ENCODE peak calls at places on chromosomes 3 and 15, in four cellular contexts. One of them, this sample, is unnamed.

GRCh38 chr15:64524778-64525177 is 64.4 kb downstream of the ZNF609 start:
- DNase-seq in HepG2: peak; percentile 30
- DNase-seq in GM12878: no peak
- DNase-seq in K562: no peak
- DNase-seq in this sample: no peak

GRCh38 chr15:62306851-62307504 is 141.9 kb upstream of the C2CD4B start:
- DNase-seq in HepG2: peak; percentile 73
- DNase-seq in GM12878: no peak
- DNase-seq in K562: peak; percentile 70
- DNase-seq in this sample: peak; percentile 69

GRCh38 chr15:33535135-33535534 is 224.4 kb downstream of the RYR3 start:
- DNase-seq in HepG2: no peak
- DNase-seq in GM12878: no peak
- DNase-seq in K562: no peak
- DNase-seq in this sample: no peak

GRCh38 chr3:106135451-106136160 is 266.8 kb upstream of the CBLB start:
- DNase-seq in HepG2: no peak
- DNase-seq in GM12878: no peak
- DNase-seq in K562: no peak
- DNase-seq in this sample: no peak

GRCh38 chr15:69926011-69926410 is 171.7 kb downstream of the TLE3 start:
- DNase-seq in HepG2: no peak
- DNase-seq in GM12878: no peak
- DNase-seq in K562: no peak
- DNase-seq in this sample: no peak

GRCh38 chr15:87741350-87741749 is 515.2 kb downstream of the NTRK3 start:
- DNase-seq in HepG2: no peak
- DNase-seq in GM12878: no peak
- DNase-seq in K562: no peak
- DNase-seq in this sample: no peak

GRCh38 chr3:74614133-74614967 is at the start of gene CNTN3:
- DNase-seq in HepG2: no peak
- DNase-seq in GM12878: no peak
- DNase-seq in K562: no peak
- DNase-seq in this sample: peak; percentile 39

GRCh38 chr3:7924228-7924627 is 577.4 kb upstream of the LMCD1 start:
- DNase-seq in HepG2: no peak
- DNase-seq in GM12878: no peak
- DNase-seq in K562: no peak
- DNase-seq in this sample: no peak

GRCh38 chr3:16447156-16447555 is 66.3 kb downstream of the RFTN1 start:
- DNase-seq in HepG2: no peak
- DNase-seq in GM12878: no peak
- DNase-seq in K562: no peak
- DNase-seq in this sample: no peak

GRCh38 chr3:16399473-16399872 is 114.0 kb downstream of the RFTN1 start:
- DNase-seq in HepG2: no peak
- DNase-seq in GM12878: no peak
- DNase-seq in K562: peak; percentile 12
- DNase-seq in this sample: peak; percentile 13

GRCh38 chr15:58378241-58379085 is 53.3 kb upstream of the LIPC start:
- DNase-seq in HepG2: no peak
- DNase-seq in GM12878: no peak
- DNase-seq in K562: no peak
- DNase-seq in this sample: no peak

GRCh38 chr3:194688207-194688711 is 2.6 kb downstream of the FAM43A start:
- DNase-seq in HepG2: peak; percentile 38
- DNase-seq in GM12878: no peak
- DNase-seq in K562: no peak
- DNase-seq in this sample: no peak

GRCh38 chr3:50267280-50267913 is 1.6 kb upstream of the SEMA3B start:
- DNase-seq in HepG2: no peak
- DNase-seq in GM12878: no peak
- DNase-seq in K562: no peak
- DNase-seq in this sample: peak; percentile 55

GRCh38 chr3:42376397-42376798 is 34.0 kb downstream of the LYZL4 start:
- DNase-seq in HepG2: no peak
- DNase-seq in GM12878: no peak
- DNase-seq in K562: peak; percentile 20
- DNase-seq in this sample: no peak

GRCh38 chr3:189195302-189195701 is 23.5 kb downstream of the TPRG1 start:
- DNase-seq in HepG2: peak; percentile 11
- DNase-seq in GM12878: no peak
- DNase-seq in K562: no peak
- DNase-seq in this sample: peak; percentile 6

GRCh38 chr15:90686435-90687218 is 30.5 kb upstream of the BLM start:
- DNase-seq in HepG2: no peak
- DNase-seq in GM12878: peak; percentile 92
- DNase-seq in K562: no peak
- DNase-seq in this sample: no peak

GRCh38 chr3:78644847-78645246 is 1123.0 kb downstream of the ROBO1 start:
- DNase-seq in HepG2: no peak
- DNase-seq in GM12878: no peak
- DNase-seq in K562: no peak
- DNase-seq in this sample: no peak

GRCh38 chr15:49620174-49620573 is 444 bp downstream of the FAM227B start:
- DNase-seq in HepG2: no peak
- DNase-seq in GM12878: no peak
- DNase-seq in K562: peak; percentile 20
- DNase-seq in this sample: no peak

GRCh38 chr3:31181661-31182060 is 287.2 kb upstream of the GADL1 start:
- DNase-seq in HepG2: no peak
- DNase-seq in GM12878: no peak
- DNase-seq in K562: no peak
- DNase-seq in this sample: no peak

GRCh38 chr15:94677202-94677790 is 445.9 kb downstream of the MCTP2 start:
- DNase-seq in HepG2: no peak
- DNase-seq in GM12878: no peak
- DNase-seq in K562: no peak
- DNase-seq in this sample: no peak

GRCh38 chr3:99920530-99921376 is 103.1 kb downstream of the CMSS1 start:
- DNase-seq in HepG2: peak; percentile 97
- DNase-seq in GM12878: no peak
- DNase-seq in K562: peak; percentile 64
- DNase-seq in this sample: no peak

GRCh38 chr3:194640829-194641228 is 7.6 kb upstream of the TMEM44 start:
- DNase-seq in HepG2: peak; percentile 46
- DNase-seq in GM12878: no peak
- DNase-seq in K562: peak; percentile 44
- DNase-seq in this sample: no peak

GRCh38 chr3:14565791-14566588 is 25.8 kb upstream of the GRIP2 start:
- DNase-seq in HepG2: no peak
- DNase-seq in GM12878: no peak
- DNase-seq in K562: no peak
- DNase-seq in this sample: no peak

GRCh38 chr3:78086150-78086549 is 1046.3 kb downstream of the ROBO2 start:
- DNase-seq in HepG2: no peak
- DNase-seq in GM12878: no peak
- DNase-seq in K562: no peak
- DNase-seq in this sample: no peak

GRCh38 chr3:72155391-72156064 is 370.6 kb upstream of the PROK2 start:
- DNase-seq in HepG2: peak; percentile 81
- DNase-seq in GM12878: no peak
- DNase-seq in K562: peak; percentile 71
- DNase-seq in this sample: no peak

GRCh38 chr15:77811270-77811669 is 178.6 kb upstream of the LINGO1 start:
- DNase-seq in HepG2: no peak
- DNase-seq in GM12878: no peak
- DNase-seq in K562: no peak
- DNase-seq in this sample: no peak

GRCh38 chr15:67543348-67543718 is 830 bp downstream of the MAP2K5 start:
- DNase-seq in HepG2: no peak
- DNase-seq in GM12878: no peak
- DNase-seq in K562: peak; percentile 52
- DNase-seq in this sample: peak; percentile 29

GRCh38 chr3:9770276-9770812 is 597 bp upstream of the CAMK1 start:
- DNase-seq in HepG2: peak; percentile 74
- DNase-seq in GM12878: no peak
- DNase-seq in K562: no peak
- DNase-seq in this sample: no peak

GRCh38 chr3:51394541-51394940 is 3.5 kb downstream of the RBM15B start:
- DNase-seq in HepG2: no peak
- DNase-seq in GM12878: no peak
- DNase-seq in K562: no peak
- DNase-seq in this sample: no peak
- TF ChIP-seq TARDBP in HepG2: no peak
- TF ChIP-seq TARDBP in GM12878: no peak
- TF ChIP-seq TARDBP in K562: no peak
- TF ChIP-seq TARDBP in this sample: no peak

DNA sequence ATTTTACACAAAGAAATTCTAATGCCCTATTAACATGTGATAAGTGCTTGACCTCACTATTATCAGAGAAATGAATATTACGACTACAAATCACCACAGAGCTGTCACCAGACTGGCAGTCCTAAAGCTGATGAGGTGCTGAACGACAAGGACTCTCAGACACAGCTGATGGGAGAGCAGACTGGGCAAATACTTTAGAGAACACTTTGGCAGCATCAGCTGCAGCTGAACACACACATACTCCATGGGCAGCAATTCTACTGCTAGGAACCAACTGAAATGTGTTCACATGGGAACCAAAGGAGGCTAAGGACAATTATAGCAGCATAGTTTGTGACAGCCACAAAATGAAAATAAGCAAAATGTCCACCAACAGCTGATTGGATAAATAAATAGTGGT is 45.5 kb downstream of the SUSD5 start:
- DNase-seq in HepG2: no peak
- DNase-seq in GM12878: no peak
- DNase-seq in K562: no peak
- DNase-seq in this sample: no peak
- TF ChIP-seq TARDBP in HepG2: no peak
- TF ChIP-seq TARDBP in GM12878: no peak
- TF ChIP-seq TARDBP in K562: no peak
- TF ChIP-seq TARDBP in this sample: no peak

DNA sequence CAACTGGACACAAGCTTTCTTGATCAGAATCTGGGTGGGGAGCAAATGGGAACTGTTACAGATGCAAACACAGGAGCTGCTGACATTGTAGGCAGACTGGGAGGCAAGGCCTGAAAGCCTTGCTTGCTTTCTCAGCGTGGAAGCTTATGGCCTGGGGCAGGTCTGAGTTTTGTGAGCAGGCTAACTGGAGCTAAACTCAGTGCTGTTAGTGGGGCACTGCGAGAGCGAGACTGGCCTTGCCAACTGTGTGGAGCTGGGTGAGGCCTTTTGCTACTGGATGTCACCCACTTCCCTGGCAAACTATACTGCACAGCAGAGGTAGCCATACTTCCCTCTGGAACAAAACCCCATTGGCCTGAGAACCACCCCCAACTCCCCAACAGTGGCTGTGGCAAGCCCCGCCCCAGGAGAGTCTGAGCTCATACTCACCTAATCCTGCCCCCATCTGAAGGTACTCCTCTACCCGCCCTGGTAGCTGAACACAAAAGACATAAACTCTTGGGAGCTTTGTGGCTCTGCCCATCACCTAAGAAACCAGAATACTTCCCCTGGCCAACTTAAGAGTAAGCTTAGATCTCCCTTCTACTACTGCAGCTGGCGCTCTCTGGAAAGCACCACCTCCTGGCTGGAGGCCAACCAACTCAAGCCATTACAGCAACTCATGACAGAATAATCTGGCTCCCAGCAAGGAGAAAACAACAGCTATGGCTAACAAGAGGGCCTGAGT is 42.9 kb downstream of the CFAP20DC start:
- DNase-seq in HepG2: no peak
- DNase-seq in GM12878: no peak
- DNase-seq in K562: peak; percentile 12
- DNase-seq in this sample: no peak
- TF ChIP-seq TARDBP in HepG2: no peak
- TF ChIP-seq TARDBP in GM12878: no peak
- TF ChIP-seq TARDBP in K562: no peak
- TF ChIP-seq TARDBP in this sample: no peak

GRCh38 chr3:132134611-132135010 is 99.8 kb upstream of the CPNE4 start:
- DNase-seq in HepG2: no peak
- DNase-seq in GM12878: no peak
- DNase-seq in K562: no peak
- DNase-seq in this sample: no peak

GRCh38 chr3:132136334-132136716 is 101.5 kb upstream of the CPNE4 start:
- DNase-seq in HepG2: no peak
- DNase-seq in GM12878: no peak
- DNase-seq in K562: no peak
- DNase-seq in this sample: no peak

DNA sequence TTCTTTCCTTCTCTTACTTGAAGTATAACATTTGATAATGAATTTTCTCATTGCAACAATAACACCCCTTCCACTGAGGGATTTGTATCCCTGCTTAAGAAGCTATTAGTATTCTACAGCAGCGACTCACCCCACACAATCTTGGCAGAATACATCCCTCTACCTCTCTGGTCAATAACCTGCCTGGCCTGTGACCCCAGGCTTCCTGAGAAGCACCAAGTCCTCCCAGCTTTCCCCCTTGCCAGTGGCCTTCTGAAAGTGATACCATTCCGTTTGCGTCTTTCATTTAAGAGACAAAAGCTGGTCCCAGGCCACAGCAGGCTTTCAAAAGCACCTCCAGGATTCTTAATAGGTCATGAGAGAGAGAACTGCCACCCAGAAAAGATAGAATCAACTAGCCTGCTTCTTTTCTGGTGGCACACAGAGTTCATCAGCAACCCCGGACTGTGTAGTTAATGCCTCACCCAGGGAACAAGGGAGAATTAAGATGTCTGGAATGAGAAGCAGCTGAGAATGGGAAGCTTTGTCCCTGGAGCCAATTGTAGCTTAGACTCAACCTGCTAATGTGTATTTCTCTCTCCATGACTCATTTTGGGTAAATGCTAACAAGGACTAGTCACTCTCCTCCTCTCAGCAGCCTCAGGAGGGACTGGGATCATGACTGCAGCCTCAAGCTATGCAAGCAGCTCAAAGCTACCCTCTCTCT is 101.0 kb upstream of the CPNE4 start:
- DNase-seq in HepG2: peak; percentile 6
- DNase-seq in GM12878: no peak
- DNase-seq in K562: no peak
- DNase-seq in this sample: no peak
- TF ChIP-seq TARDBP in HepG2: no peak
- TF ChIP-seq TARDBP in GM12878: no peak
- TF ChIP-seq TARDBP in K562: no peak
- TF ChIP-seq TARDBP in this sample: no peak

GRCh38 chr3:83438177-83438576 is 1520.6 kb upstream of the CADM2 start:
- DNase-seq in HepG2: no peak
- DNase-seq in GM12878: no peak
- DNase-seq in K562: no peak
- DNase-seq in this sample: no peak

GRCh38 chr3:83435173-83435572 is 1523.6 kb upstream of the CADM2 start:
- DNase-seq in HepG2: no peak
- DNase-seq in GM12878: no peak
- DNase-seq in K562: no peak
- DNase-seq in this sample: peak; percentile 5
- TF ChIP-seq TARDBP in HepG2: no peak
- TF ChIP-seq TARDBP in GM12878: no peak
- TF ChIP-seq TARDBP in K562: no peak
- TF ChIP-seq TARDBP in this sample: no peak

DNA sequence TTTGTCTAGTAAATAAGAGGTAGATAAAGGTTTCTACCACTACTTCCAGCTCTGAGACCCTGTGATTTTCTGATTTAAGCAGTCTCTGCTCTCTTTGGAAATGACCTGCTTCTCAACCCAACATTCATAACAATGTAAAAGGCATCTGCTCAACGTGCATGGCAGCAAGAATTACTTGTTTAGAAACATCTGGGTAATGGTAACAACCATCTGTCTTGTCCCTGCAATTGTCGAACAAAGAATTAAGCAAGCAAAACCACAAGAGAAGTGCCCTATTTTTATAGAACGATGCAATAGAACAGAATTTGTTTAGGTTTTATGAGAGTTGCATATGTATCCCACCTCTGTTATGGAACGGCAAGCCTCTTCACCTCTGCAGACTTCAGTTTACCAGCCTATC is 7.1 kb upstream of the FSIP1 start:
- DNase-seq in HepG2: no peak
- DNase-seq in GM12878: no peak
- DNase-seq in K562: no peak
- DNase-seq in this sample: no peak
- TF ChIP-seq TARDBP in HepG2: no peak
- TF ChIP-seq TARDBP in GM12878: no peak
- TF ChIP-seq TARDBP in K562: no peak
- TF ChIP-seq TARDBP in this sample: no peak

This sample was measured in HEK293T.